ENCODE peak calls at places on chromosomes 1 and 21, in seven cellular contexts. D is cardiac muscle cell; V is adipocyte; I is CD8-positive, alpha-beta T cell; R is Peyer's patch; Y is GM23248; M is left ventricle myocardium inferior. S is an unnamed sample.

GRCh38 chr1:162632743-162633326 is 571 bp downstream of the DDR2 start:
- DNase-seq in R (no peak), I (no peak), D (no peak), Y (peak; percentile 62), V (peak; percentile 66), M (no peak), S (peak; percentile 34)

GRCh38 chr21:17612023-17612564 is 607 bp downstream of the BTG3 start:
- DNase-seq in V (peak; percentile 71), I (peak; percentile 22), Y (peak; percentile 69), R (peak; percentile 68), D (peak; percentile 21), M (peak; percentile 22), S (peak; percentile 18)

GRCh38 chr1:22102746-22103145 is 40.2 kb downstream of the WNT4 start:
- DNase-seq in D (no peak), V (no peak), R (no peak), M (no peak), I (no peak), Y (no peak), S (no peak)

GRCh38 chr1:225121095-225121494 is 191.6 kb downstream of the DNAH14 start:
- DNase-seq in R (no peak), D (no peak), Y (no peak), I (no peak), V (no peak), M (no peak), S (no peak)

GRCh38 chr1:67825596-67825995 is 7.7 kb downstream of the GNG12 start:
- DNase-seq in D (no peak), Y (no peak), R (no peak), M (no peak), I (no peak), V (no peak), S (no peak)

GRCh38 chr21:27425574-27425973 is 458.7 kb upstream of the ADAMTS5 start:
- DNase-seq in M (no peak), V (peak; percentile 36), Y (peak; percentile 77), R (no peak), D (no peak), I (no peak), S (no peak)

GRCh38 chr1:244254467-244254866 is 197.2 kb downstream of the ADSS2 start:
- DNase-seq in Y (no peak), I (no peak), M (peak; percentile 38), D (no peak), V (no peak), R (no peak), S (no peak)

GRCh38 chr1:168466703-168467081 is 77.1 kb downstream of the XCL2 start:
- DNase-seq in V (no peak), M (no peak), D (no peak), Y (no peak), I (no peak), R (no peak), S (no peak)

GRCh38 chr1:66981679-66982078 is 56.9 kb downstream of the MIER1 start:
- DNase-seq in M (no peak), V (no peak), I (peak; percentile 52), R (no peak), Y (peak; percentile 70), D (no peak), S (no peak)

GRCh38 chr1:21604208-21604957 is 64.8 kb downstream of the RAP1GAP start:
- DNase-seq in I (no peak), V (peak; percentile 24), M (no peak), D (no peak), Y (no peak), R (no peak), S (peak; percentile 35)

GRCh38 chr1:161743231-161743630 is 6.4 kb upstream of the DUSP12 start:
- DNase-seq in M (no peak), V (no peak), D (no peak), Y (no peak), R (no peak), I (no peak), S (no peak)

GRCh38 chr1:7783178-7783711 is 846 bp upstream of the PER3 start:
- DNase-seq in I (no peak), M (peak; percentile 83), D (peak; percentile 80), Y (peak; percentile 74), R (peak; percentile 50), V (peak; percentile 57), S (peak; percentile 4)

GRCh38 chr1:239810071-239810481 is 281.6 kb upstream of the FMN2 start:
- DNase-seq in M (no peak), I (no peak), R (no peak), V (no peak), Y (peak; percentile 28), D (no peak), S (no peak)

GRCh38 chr1:23548704-23549143 is 10.6 kb downstream of the ID3 start:
- DNase-seq in D (no peak), Y (peak; percentile 92), R (no peak), I (no peak), M (peak; percentile 72), V (peak; percentile 31), S (no peak)

GRCh38 chr21:31180256-31181088 is 142.2 kb upstream of the KRTAP19-8 start:
- DNase-seq in V (peak; percentile 75), I (no peak), D (peak; percentile 56), M (no peak), R (no peak), Y (peak; percentile 68), S (peak; percentile 39)

DNA sequence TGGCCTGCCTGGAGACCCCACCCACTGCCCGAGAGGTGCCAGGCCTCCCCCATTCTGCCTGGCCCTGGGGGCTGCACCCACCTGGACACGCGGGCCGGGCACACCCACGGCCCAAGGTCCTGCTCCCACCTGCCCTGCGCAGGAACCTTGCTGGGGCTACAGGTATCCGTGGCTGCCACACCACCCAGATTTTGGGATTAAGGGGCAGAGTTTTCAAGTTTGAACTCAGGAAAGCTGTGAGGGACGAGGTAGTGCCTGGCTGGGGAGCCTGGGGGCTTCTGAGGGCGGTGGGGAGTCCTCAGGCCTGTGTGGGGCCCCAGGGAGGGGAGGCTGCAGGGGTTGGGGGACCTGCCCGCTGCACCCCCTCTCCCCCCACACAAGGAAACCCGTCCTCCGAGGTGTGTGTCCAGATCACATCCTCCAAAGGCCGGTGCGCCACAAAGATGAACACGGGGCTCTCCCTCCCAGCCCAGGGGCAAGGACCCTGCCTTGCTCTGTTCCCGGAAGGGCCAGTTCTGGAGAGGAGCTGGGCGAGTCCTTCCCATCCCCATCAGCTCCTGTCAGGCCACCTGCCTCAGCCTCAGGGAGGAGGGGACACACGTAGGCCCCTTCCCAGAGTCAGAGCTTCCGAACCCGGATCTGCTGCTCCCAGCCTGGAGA is 2.7 kb upstream of the TTLL10 start:
- DNase-seq in Y (no peak), I (no peak), R (peak; percentile 51), V (no peak), D (no peak), M (no peak), S (no peak)
- H3K27me3 ChIP-seq in Y (peaks cover 15% of the 10 kb centered on the region), I (no peaks in the 10 kb centered on the region), R (no peaks in the 10 kb centered on the region), V (peaks cover 61% of the 10 kb centered on the region), D (peaks cover 37% of the 10 kb centered on the region), M (peaks cover 100% of the 10 kb centered on the region), S (peaks cover 40% of the 10 kb centered on the region)

GRCh38 chr1:2595812-2596529 is 9.4 kb downstream of the PRXL2B start:
- DNase-seq in M (no peak), D (no peak), R (no peak), Y (no peak), I (no peak), V (no peak), S (no peak)

GRCh38 chr1:2595261-2595811 is 8.8 kb downstream of the PRXL2B start:
- DNase-seq in R (peak; percentile 40), M (no peak), I (no peak), V (no peak), D (no peak), Y (no peak), S (no peak)

GRCh38 chr1:2598329-2598931 is 11.9 kb downstream of the PRXL2B start:
- DNase-seq in R (no peak), D (no peak), V (no peak), M (no peak), Y (no peak), I (no peak), S (no peak)

GRCh38 chr1:2597441-2598328 is 11.1 kb downstream of the PRXL2B start:
- DNase-seq in I (no peak), M (no peak), D (no peak), R (no peak), V (no peak), Y (no peak), S (no peak)

DNA sequence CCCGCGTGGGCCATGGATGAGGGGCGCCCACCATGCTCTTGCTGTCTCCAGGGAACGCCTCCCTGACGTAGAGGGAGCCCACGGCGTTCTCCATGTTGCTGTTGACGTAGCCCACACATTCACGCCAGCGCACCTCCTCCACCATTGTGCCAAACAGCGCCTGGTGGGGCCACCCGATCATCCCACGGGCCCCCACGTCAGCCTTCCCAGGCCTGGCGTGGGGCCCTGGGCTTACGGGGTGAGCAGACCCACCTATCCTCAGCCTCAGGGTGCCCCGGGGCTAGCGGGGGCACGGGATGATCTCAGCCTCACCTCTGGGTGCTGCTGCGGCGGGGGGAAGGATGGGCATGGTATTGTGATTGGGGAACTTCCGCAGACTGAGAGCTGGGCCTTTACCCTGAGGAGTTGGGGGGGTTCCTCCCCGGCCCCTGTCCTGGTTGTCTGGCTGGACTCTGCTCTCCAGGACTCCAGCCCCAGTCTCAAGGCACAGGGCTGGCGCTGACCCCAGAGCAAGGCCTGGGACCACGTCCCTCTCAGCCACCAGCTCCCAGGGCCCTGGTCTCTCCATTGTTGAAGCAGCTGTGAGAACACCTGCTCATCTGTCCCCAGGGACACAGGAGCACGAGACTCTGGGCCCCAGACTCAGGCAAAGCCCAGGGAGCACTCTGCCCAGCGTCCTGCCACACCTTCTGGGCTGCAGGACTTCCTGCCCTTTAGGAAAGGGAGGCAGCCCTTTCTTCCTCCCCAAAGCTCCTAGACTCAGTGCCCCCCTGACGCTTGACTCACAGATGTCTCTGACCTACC is 10.2 kb downstream of the PRXL2B start:
- DNase-seq in M (no peak), Y (no peak), V (no peak), I (no peak), D (no peak), R (no peak), S (no peak)
- H3K27me3 ChIP-seq in M (peaks cover 39% of the 10 kb centered on the region), Y (no peaks in the 10 kb centered on the region), V (peaks cover 5% of the 10 kb centered on the region), I (no peaks in the 10 kb centered on the region), D (no peaks in the 10 kb centered on the region), R (no peaks in the 10 kb centered on the region), S (no peaks in the 10 kb centered on the region)

GRCh38 chr1:208227366-208227765 is 16.8 kb downstream of the PLXNA2 start:
- DNase-seq in R (no peak), Y (no peak), D (no peak), M (no peak), V (no peak), I (no peak), S (no peak)

GRCh38 chr1:208228550-208228949 is 15.6 kb downstream of the PLXNA2 start:
- DNase-seq in M (no peak), R (no peak), D (no peak), Y (no peak), I (no peak), V (no peak), S (no peak)

GRCh38 chr1:208230668-208231529 is 13.3 kb downstream of the PLXNA2 start:
- DNase-seq in Y (no peak), I (no peak), R (no peak), D (peak; percentile 53), M (no peak), V (no peak), S (no peak)

GRCh38 chr1:208225954-208226937 is 17.9 kb downstream of the PLXNA2 start:
- DNase-seq in I (no peak), Y (no peak), D (no peak), M (no peak), R (no peak), V (no peak), S (no peak)

GRCh38 chr1:208228026-208228425 is 16.2 kb downstream of the PLXNA2 start:
- DNase-seq in R (no peak), V (no peak), D (no peak), Y (no peak), M (no peak), I (no peak), S (no peak)
- H3K27me3 ChIP-seq in R (no peaks in the 10 kb centered on the region), V (peaks cover 6% of the 10 kb centered on the region), D (no peaks in the 10 kb centered on the region), Y (no peaks in the 10 kb centered on the region), M (no peaks in the 10 kb centered on the region), I (no peaks in the 10 kb centered on the region), S (no peaks in the 10 kb centered on the region)

GRCh38 chr1:234782057-234782800 is 172.3 kb upstream of the IRF2BP2 start:
- DNase-seq in D (no peak), I (no peak), M (no peak), V (peak; percentile 34), R (no peak), Y (peak; percentile 35), S (no peak)
- H3K27me3 ChIP-seq in D (no peaks in the 10 kb centered on the region), I (no peaks in the 10 kb centered on the region), M (peaks cover 43% of the 10 kb centered on the region), V (peaks cover 58% of the 10 kb centered on the region), R (no peaks in the 10 kb centered on the region), Y (peaks cover 58% of the 10 kb centered on the region), S (peaks cover 39% of the 10 kb centered on the region)

S was measured in brain microvascular endothelial cell.